ENCODE peak calls at places on chromosomes 5 and 9, in five cellular contexts. One of them, this sample, is unnamed.

GRCh38 chr5:56314536-56314935 is 81.4 kb upstream of the ANKRD55 start:
- DNase-seq in cardiac muscle cell: no peak
- DNase-seq in neural crest cell: no peak
- DNase-seq in ovary: no peak
- DNase-seq in CD8-positive, alpha-beta T cell: no peak
- DNase-seq in this sample: no peak

GRCh38 chr9:93020151-93020550 is 38.4 kb upstream of the SUSD3 start:
- DNase-seq in ovary: no peak
- DNase-seq in cardiac muscle cell: no peak
- DNase-seq in neural crest cell: no peak
- DNase-seq in CD8-positive, alpha-beta T cell: no peak
- DNase-seq in this sample: no peak

GRCh38 chr5:677131-678101 is 15.7 kb downstream of the TPPP start:
- DNase-seq in CD8-positive, alpha-beta T cell: no peak
- DNase-seq in neural crest cell: no peak
- DNase-seq in ovary: no peak
- DNase-seq in cardiac muscle cell: no peak
- DNase-seq in this sample: no peak

GRCh38 chr5:133149333-133149732 is 97.5 kb downstream of the HSPA4 start:
- DNase-seq in CD8-positive, alpha-beta T cell: no peak
- DNase-seq in neural crest cell: no peak
- DNase-seq in ovary: no peak
- DNase-seq in cardiac muscle cell: no peak
- DNase-seq in this sample: no peak

GRCh38 chr9:97510797-97511761 is 9.6 kb downstream of the TMOD1 start:
- DNase-seq in cardiac muscle cell: no peak
- DNase-seq in ovary: no peak
- DNase-seq in CD8-positive, alpha-beta T cell: no peak
- DNase-seq in neural crest cell: no peak
- DNase-seq in this sample: peak

GRCh38 chr5:111968459-111968858 is 211.5 kb upstream of the NREP start:
- DNase-seq in neural crest cell: no peak
- DNase-seq in ovary: no peak
- DNase-seq in CD8-positive, alpha-beta T cell: no peak
- DNase-seq in cardiac muscle cell: no peak
- DNase-seq in this sample: peak

GRCh38 chr5:172846249-172846648 is 12.2 kb downstream of the ERGIC1 start:
- DNase-seq in cardiac muscle cell: no peak
- DNase-seq in neural crest cell: no peak
- DNase-seq in CD8-positive, alpha-beta T cell: no peak
- DNase-seq in ovary: no peak
- DNase-seq in this sample: no peak

GRCh38 chr5:147445951-147446350 is 63.9 kb downstream of the DPYSL3 start:
- DNase-seq in neural crest cell: no peak
- DNase-seq in CD8-positive, alpha-beta T cell: no peak
- DNase-seq in cardiac muscle cell: no peak
- DNase-seq in ovary: no peak
- DNase-seq in this sample: no peak

GRCh38 chr5:42583322-42583721 is 160.1 kb downstream of the GHR start:
- DNase-seq in ovary: no peak
- DNase-seq in neural crest cell: peak
- DNase-seq in CD8-positive, alpha-beta T cell: peak
- DNase-seq in cardiac muscle cell: peak
- DNase-seq in this sample: peak

GRCh38 chr5:175689147-175689991 is 31.5 kb downstream of the HRH2 start:
- DNase-seq in CD8-positive, alpha-beta T cell: no peak
- DNase-seq in cardiac muscle cell: no peak
- DNase-seq in neural crest cell: no peak
- DNase-seq in ovary: no peak
- DNase-seq in this sample: no peak

GRCh38 chr9:18229992-18230676 is 243.8 kb upstream of the ADAMTSL1 start:
- DNase-seq in ovary: no peak
- DNase-seq in cardiac muscle cell: no peak
- DNase-seq in CD8-positive, alpha-beta T cell: no peak
- DNase-seq in neural crest cell: no peak
- DNase-seq in this sample: no peak
- TF ChIP-seq CTCF in ovary: no peak
- TF ChIP-seq CTCF in cardiac muscle cell: no peak
- TF ChIP-seq CTCF in CD8-positive, alpha-beta T cell: no peak
- TF ChIP-seq CTCF in neural crest cell: peak
- TF ChIP-seq CTCF in this sample: peak

GRCh38 chr5:14266171-14266570 is 123.0 kb downstream of the TRIO start:
- DNase-seq in CD8-positive, alpha-beta T cell: no peak
- DNase-seq in ovary: no peak
- DNase-seq in neural crest cell: no peak
- DNase-seq in cardiac muscle cell: no peak
- DNase-seq in this sample: no peak

GRCh38 chr5:14266686-14267085 is 123.5 kb downstream of the TRIO start:
- DNase-seq in cardiac muscle cell: no peak
- DNase-seq in neural crest cell: no peak
- DNase-seq in ovary: no peak
- DNase-seq in CD8-positive, alpha-beta T cell: no peak
- DNase-seq in this sample: no peak

GRCh38 chr5:14268236-14268701 is 125.1 kb downstream of the TRIO start:
- DNase-seq in neural crest cell: no peak
- DNase-seq in CD8-positive, alpha-beta T cell: no peak
- DNase-seq in cardiac muscle cell: no peak
- DNase-seq in ovary: no peak
- DNase-seq in this sample: peak

GRCh38 chr5:14268738-14269137 is 125.6 kb downstream of the TRIO start:
- DNase-seq in ovary: no peak
- DNase-seq in CD8-positive, alpha-beta T cell: no peak
- DNase-seq in neural crest cell: no peak
- DNase-seq in cardiac muscle cell: no peak
- DNase-seq in this sample: peak

DNA sequence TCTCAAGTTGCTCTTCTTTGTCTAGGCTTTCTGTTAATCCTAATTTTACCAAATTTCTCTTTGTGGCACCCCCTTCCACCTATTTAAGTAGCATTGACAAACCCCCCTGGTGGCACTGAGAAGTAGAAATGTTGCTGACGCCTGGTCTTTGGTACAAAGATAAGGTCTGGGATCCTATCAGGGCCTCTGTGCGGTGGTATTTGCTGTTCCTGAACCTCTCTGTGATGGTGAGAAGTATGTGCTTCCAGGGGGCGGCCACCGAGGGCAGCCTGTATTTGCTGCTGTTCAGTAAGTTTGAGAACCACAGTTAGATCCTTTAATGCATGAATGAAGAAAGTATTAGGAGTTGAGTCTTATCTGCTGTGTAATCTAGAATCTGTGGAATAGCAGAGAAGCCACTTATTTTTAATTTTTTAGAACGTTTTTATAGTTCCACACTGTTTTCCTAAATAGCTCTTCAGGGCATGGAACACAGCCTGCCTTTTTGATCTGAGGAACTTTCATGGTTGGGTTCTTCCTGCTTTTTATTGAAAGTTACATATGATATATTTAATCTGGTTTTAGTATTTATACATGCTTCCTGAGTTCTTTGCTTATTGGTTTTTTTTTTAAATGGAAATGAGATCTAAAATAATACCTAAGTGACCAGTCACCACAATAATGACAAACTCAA is 124.2 kb downstream of the TRIO start:
- DNase-seq in neural crest cell: no peak
- DNase-seq in cardiac muscle cell: peak
- DNase-seq in CD8-positive, alpha-beta T cell: no peak
- DNase-seq in ovary: no peak
- DNase-seq in this sample: peak
- TF ChIP-seq CTCF in neural crest cell: no peak
- TF ChIP-seq CTCF in cardiac muscle cell: no peak
- TF ChIP-seq CTCF in CD8-positive, alpha-beta T cell: no peak
- TF ChIP-seq CTCF in ovary: no peak
- TF ChIP-seq CTCF in this sample: peak

GRCh38 chr5:136802382-136802781 is 437.0 kb upstream of the TRPC7 start:
- DNase-seq in ovary: no peak
- DNase-seq in cardiac muscle cell: peak
- DNase-seq in neural crest cell: no peak
- DNase-seq in CD8-positive, alpha-beta T cell: no peak
- DNase-seq in this sample: peak

GRCh38 chr5:136805466-136805865 is 440.1 kb upstream of the TRPC7 start:
- DNase-seq in ovary: no peak
- DNase-seq in CD8-positive, alpha-beta T cell: no peak
- DNase-seq in neural crest cell: no peak
- DNase-seq in cardiac muscle cell: no peak
- DNase-seq in this sample: no peak

GRCh38 chr5:136799806-136800372 is 434.5 kb upstream of the TRPC7 start:
- DNase-seq in ovary: no peak
- DNase-seq in CD8-positive, alpha-beta T cell: no peak
- DNase-seq in cardiac muscle cell: no peak
- DNase-seq in neural crest cell: no peak
- DNase-seq in this sample: peak
- TF ChIP-seq CTCF in ovary: no peak
- TF ChIP-seq CTCF in CD8-positive, alpha-beta T cell: no peak
- TF ChIP-seq CTCF in cardiac muscle cell: no peak
- TF ChIP-seq CTCF in neural crest cell: no peak
- TF ChIP-seq CTCF in this sample: peak

DNA sequence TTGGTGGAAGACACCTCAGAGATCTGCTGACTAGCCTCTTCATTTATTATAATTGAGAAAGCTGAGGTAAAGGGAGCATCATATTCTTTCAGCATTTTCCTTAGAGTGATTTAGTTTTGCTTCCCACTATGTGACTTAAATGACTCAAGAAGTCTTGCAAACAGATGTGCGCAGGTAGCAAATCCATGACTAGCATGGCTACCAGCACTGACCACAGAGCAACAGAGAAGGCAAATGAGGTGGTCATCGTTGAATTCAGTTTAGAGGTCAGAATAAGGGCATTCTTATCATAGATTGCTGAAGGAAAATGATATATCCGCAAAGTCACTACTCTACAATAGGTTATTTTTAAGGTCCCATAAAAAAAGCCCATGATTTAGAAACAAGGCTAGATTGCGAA is 162.2 kb downstream of the PIK3R1 start:
- DNase-seq in CD8-positive, alpha-beta T cell: no peak
- DNase-seq in ovary: no peak
- DNase-seq in neural crest cell: no peak
- DNase-seq in cardiac muscle cell: no peak
- DNase-seq in this sample: no peak
- TF ChIP-seq CTCF in CD8-positive, alpha-beta T cell: no peak
- TF ChIP-seq CTCF in ovary: no peak
- TF ChIP-seq CTCF in neural crest cell: no peak
- TF ChIP-seq CTCF in cardiac muscle cell: no peak
- TF ChIP-seq CTCF in this sample: no peak

GRCh38 chr9:121055642-121056143 is 5.6 kb upstream of the C5 start:
- DNase-seq in CD8-positive, alpha-beta T cell: no peak
- DNase-seq in ovary: no peak
- DNase-seq in cardiac muscle cell: no peak
- DNase-seq in neural crest cell: no peak
- DNase-seq in this sample: no peak
- TF ChIP-seq CTCF in CD8-positive, alpha-beta T cell: peak
- TF ChIP-seq CTCF in ovary: no peak
- TF ChIP-seq CTCF in cardiac muscle cell: peak
- TF ChIP-seq CTCF in neural crest cell: peak
- TF ChIP-seq CTCF in this sample: peak

GRCh38 chr9:12989669-12990068 is 214.8 kb downstream of the LURAP1L start:
- DNase-seq in ovary: no peak
- DNase-seq in CD8-positive, alpha-beta T cell: no peak
- DNase-seq in cardiac muscle cell: peak
- DNase-seq in neural crest cell: no peak
- DNase-seq in this sample: no peak

GRCh38 chr9:12993432-12993831 is 218.6 kb downstream of the LURAP1L start:
- DNase-seq in CD8-positive, alpha-beta T cell: no peak
- DNase-seq in ovary: no peak
- DNase-seq in neural crest cell: no peak
- DNase-seq in cardiac muscle cell: no peak
- DNase-seq in this sample: no peak

GRCh38 chr9:12988259-12988658 is 213.4 kb downstream of the LURAP1L start:
- DNase-seq in CD8-positive, alpha-beta T cell: no peak
- DNase-seq in ovary: no peak
- DNase-seq in neural crest cell: no peak
- DNase-seq in cardiac muscle cell: no peak
- DNase-seq in this sample: no peak
- TF ChIP-seq CTCF in CD8-positive, alpha-beta T cell: no peak
- TF ChIP-seq CTCF in ovary: no peak
- TF ChIP-seq CTCF in neural crest cell: no peak
- TF ChIP-seq CTCF in cardiac muscle cell: no peak
- TF ChIP-seq CTCF in this sample: no peak

DNA sequence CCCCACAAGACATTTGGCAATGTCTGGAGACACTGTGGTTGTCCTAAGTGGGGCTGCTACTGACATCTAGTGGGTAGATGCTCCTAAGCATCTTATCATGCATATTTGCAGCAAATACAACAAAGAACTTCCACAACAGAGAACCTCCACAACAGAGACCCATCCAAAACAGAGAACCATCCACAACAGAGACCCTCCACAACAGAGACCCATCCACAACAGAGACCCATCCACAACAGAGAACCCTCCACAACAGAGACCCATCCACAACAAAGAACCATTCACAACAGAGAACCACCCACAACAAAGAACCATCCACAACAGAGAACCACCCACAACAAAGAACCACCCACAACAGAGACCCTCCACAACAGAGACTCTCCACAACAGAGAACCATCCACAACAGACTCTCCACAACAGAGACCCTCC is 32.8 kb downstream of the ARPC5L start:
- DNase-seq in CD8-positive, alpha-beta T cell: peak
- DNase-seq in ovary: peak
- DNase-seq in neural crest cell: no peak
- DNase-seq in cardiac muscle cell: peak
- DNase-seq in this sample: peak
- TF ChIP-seq CTCF in CD8-positive, alpha-beta T cell: peak
- TF ChIP-seq CTCF in ovary: no peak
- TF ChIP-seq CTCF in neural crest cell: peak
- TF ChIP-seq CTCF in cardiac muscle cell: peak
- TF ChIP-seq CTCF in this sample: peak

GRCh38 chr5:116488334-116488733 is 86.3 kb downstream of the SEMA6A start:
- DNase-seq in cardiac muscle cell: no peak
- DNase-seq in neural crest cell: no peak
- DNase-seq in ovary: no peak
- DNase-seq in CD8-positive, alpha-beta T cell: no peak
- DNase-seq in this sample: no peak
- TF ChIP-seq CTCF in cardiac muscle cell: no peak
- TF ChIP-seq CTCF in neural crest cell: no peak
- TF ChIP-seq CTCF in ovary: no peak
- TF ChIP-seq CTCF in CD8-positive, alpha-beta T cell: no peak
- TF ChIP-seq CTCF in this sample: no peak

This sample was measured in HFFc6.